ENCODE peak calls at places on chromosomes 11 and 22, in ten cellular contexts. L is HFF-Myc, K is spleen, V is heart right ventricle, U is Peyer's patch, X is fibroblast of lung, Z is thoracic aorta, W is lower leg skin, N is fibroblast of mammary gland, O is A549. H is an unnamed sample.

GRCh38 chr11:558503-558902 is 2.0 kb downstream of the LMNTD2 start:
- DNase-seq in O (no peak), V (no peak), U (no peak), N (no peak), K (peak), L (no peak), X (no peak), W (no peak), Z (no peak), H (no peak)

GRCh38 chr11:15123849-15124248 is 9.1 kb downstream of the INSC start:
- DNase-seq in W (no peak), K (no peak), U (no peak), X (peak), Z (no peak), L (no peak), O (no peak), V (no peak), N (peak), H (peak)

GRCh38 chr11:113896156-113896879 is 8.3 kb upstream of the HTR3B start:
- DNase-seq in L (no peak), O (peak), Z (no peak), U (peak), X (peak), V (no peak), K (no peak), W (no peak), N (peak), H (no peak)

GRCh38 chr22:36985490-36985889 is 33.8 kb downstream of the TST start:
- DNase-seq in K (no peak), Z (no peak), X (no peak), W (no peak), O (no peak), N (no peak), V (no peak), U (no peak), L (no peak), H (no peak)

GRCh38 chr11:57567512-57568329 is at the start of gene UBE2L6:
- DNase-seq in Z (peak), X (peak), O (peak), V (peak), U (peak), W (peak), N (peak), L (no peak), K (peak), H (no peak)

GRCh38 chr11:65502852-65503603 is 4.2 kb downstream of the MALAT1 start:
- DNase-seq in V (no peak), U (no peak), L (peak), W (no peak), O (peak), K (no peak), N (peak), Z (no peak), X (peak), H (no peak)

GRCh38 chr11:92306966-92307504 is 82.4 kb downstream of the FAT3 start:
- DNase-seq in N (no peak), K (no peak), W (no peak), V (no peak), X (no peak), L (no peak), Z (no peak), U (no peak), O (no peak), H (no peak)

GRCh38 chr11:36564376-36565032 is 3.3 kb upstream of the RAG1 start:
- DNase-seq in L (peak), V (no peak), N (peak), O (peak), U (peak), W (peak), Z (no peak), X (peak), K (no peak), H (peak)

GRCh38 chr11:61138940-61139339 is 22.3 kb downstream of the VPS37C start:
- DNase-seq in O (no peak), X (peak), W (no peak), N (peak), K (no peak), V (no peak), Z (no peak), U (no peak), L (no peak), H (peak)

GRCh38 chr11:44978961-44979331 is 28.3 kb upstream of the TP53I11 start:
- DNase-seq in Z (no peak), U (no peak), K (peak), V (no peak), N (no peak), L (no peak), O (peak), X (no peak), W (no peak), H (no peak)

GRCh38 chr22:20549232-20549841 is 41.9 kb downstream of the MED15 start:
- DNase-seq in U (peak), O (no peak), K (peak), X (no peak), W (no peak), N (peak), V (no peak), L (no peak), Z (no peak), H (no peak)

GRCh38 chr11:90846628-90847027 is 623.8 kb upstream of the CHORDC1 start:
- DNase-seq in N (no peak), K (no peak), L (no peak), U (no peak), W (no peak), O (no peak), Z (no peak), V (no peak), X (no peak), H (no peak)

GRCh38 chr11:5423131-5423530 is 1.2 kb downstream of the OR51Q1 start:
- DNase-seq in O (no peak), U (no peak), K (no peak), L (no peak), X (no peak), W (no peak), Z (no peak), V (no peak), N (no peak), H (no peak)

GRCh38 chr11:44915621-44916020 is 35.1 kb downstream of the TP53I11 start:
- DNase-seq in V (no peak), N (no peak), K (peak), Z (no peak), L (no peak), W (no peak), O (no peak), X (no peak), U (peak), H (no peak)

GRCh38 chr11:132772712-132773545 is 759.4 kb downstream of the OPCML start:
- DNase-seq in U (no peak), O (no peak), L (no peak), K (no peak), X (no peak), Z (no peak), W (no peak), N (no peak), V (no peak), H (no peak)

GRCh38 chr11:66957971-66958231 is 282 bp downstream of the PC start:
- DNase-seq in U (no peak), Z (no peak), W (no peak), V (no peak), K (no peak), O (no peak), L (no peak), N (no peak), X (no peak), H (no peak)

GRCh38 chr11:116870054-116870453 is 32.6 kb upstream of the APOA1 start:
- DNase-seq in L (no peak), V (no peak), N (no peak), O (no peak), X (no peak), K (no peak), Z (no peak), U (no peak), W (no peak), H (no peak)

GRCh38 chr11:113331988-113332387 is 17.6 kb downstream of the TTC12 start:
- DNase-seq in V (no peak), Z (no peak), U (no peak), N (peak), K (no peak), W (no peak), X (no peak), O (no peak), L (no peak), H (no peak)

GRCh38 chr11:8878771-8879170 is 32.2 kb upstream of the AKIP1 start:
- DNase-seq in L (no peak), O (no peak), V (no peak), K (no peak), N (no peak), U (no peak), X (no peak), Z (no peak), W (no peak), H (no peak)
- H3K4me3 ChIP-seq in L (no peak), O (no peak), V (no peak), K (no peak), N (no peak), U (no peak), X (no peak), Z (no peak), W (no peak), H (no peak)

GRCh38 chr11:22273781-22274180 is 64.4 kb upstream of the SLC17A6 start:
- DNase-seq in V (no peak), O (no peak), Z (no peak), L (no peak), X (no peak), K (no peak), W (no peak), N (no peak), U (no peak), H (no peak)
- TF ChIP-seq CTCF in V (no peak), O (no peak), Z (no peak), L (no peak), X (no peak), K (no peak), W (no peak), N (no peak), U (no peak), H (no peak)

GRCh38 chr22:45880732-45881523 is 96.0 kb downstream of the WNT7B start:
- DNase-seq in U (no peak), N (no peak), W (no peak), K (peak), X (no peak), O (no peak), L (no peak), Z (no peak), V (no peak), H (no peak)
- H3K4me3 ChIP-seq in U (no peak), N (no peak), W (no peak), K (no peak), X (no peak), O (no peak), L (no peak), Z (no peak), V (no peak), H (no peak)

GRCh38 chr11:12121504-12121903 is 11.1 kb downstream of the MICAL2 start:
- DNase-seq in N (no peak), K (no peak), X (no peak), L (no peak), Z (no peak), U (no peak), O (no peak), V (no peak), W (no peak), H (no peak)

GRCh38 chr11:12123799-12124198 is 13.4 kb downstream of the MICAL2 start:
- DNase-seq in X (peak), V (no peak), O (no peak), L (no peak), K (no peak), U (no peak), W (no peak), N (peak), Z (no peak), H (no peak)

GRCh38 chr11:12121011-12121410 is 10.6 kb downstream of the MICAL2 start:
- DNase-seq in K (no peak), N (no peak), O (no peak), U (no peak), L (no peak), V (no peak), X (no peak), Z (no peak), W (no peak), H (no peak)

GRCh38 chr11:12123177-12123576 is 12.8 kb downstream of the MICAL2 start:
- DNase-seq in L (no peak), K (no peak), N (peak), Z (no peak), V (no peak), X (peak), W (no peak), O (no peak), U (no peak), H (no peak)

GRCh38 chr11:12122083-12122482 is 11.7 kb downstream of the MICAL2 start:
- DNase-seq in O (peak), W (no peak), K (no peak), N (no peak), V (no peak), X (no peak), L (no peak), Z (no peak), U (no peak), H (no peak)
- TF ChIP-seq CTCF in O (peak), W (no peak), K (no peak), N (peak), V (peak), X (peak), L (peak), Z (peak), U (no peak), H (no peak)

GRCh38 chr22:27223317-27224177 is 566.2 kb downstream of the MIAT start:
- DNase-seq in N (peak), V (no peak), L (peak), K (peak), U (no peak), Z (no peak), X (peak), O (peak), W (no peak), H (peak)
- H3K4me3 ChIP-seq in N (no peak), V (no peak), L (no peak), K (no peak), U (no peak), Z (no peak), X (no peak), O (no peak), W (no peak), H (no peak)

DNA sequence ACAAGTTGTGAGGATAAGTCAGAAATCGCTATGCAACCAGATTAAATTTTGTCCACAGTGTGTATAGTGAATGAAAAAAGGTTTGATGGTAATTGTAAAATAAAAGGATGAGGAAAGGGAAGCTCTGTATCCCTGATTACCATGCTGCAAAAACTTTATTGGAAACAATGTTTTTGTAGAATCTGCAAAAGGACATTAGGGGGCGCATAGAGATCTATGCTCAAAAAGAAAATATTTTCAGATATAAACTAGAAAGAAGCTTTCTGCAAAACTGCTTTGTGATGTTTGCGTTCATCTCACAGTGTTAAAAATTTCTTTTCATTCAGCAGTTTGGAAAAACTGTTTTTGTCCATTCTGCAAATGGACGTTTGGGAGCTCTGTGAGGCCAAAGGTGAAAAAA is 390.5 kb downstream of the OR4C45 start:
- DNase-seq in W (no peak), V (no peak), Z (no peak), K (no peak), X (no peak), U (no peak), L (no peak), N (no peak), O (no peak), H (no peak)
- TF ChIP-seq CTCF in W (no peak), V (no peak), Z (no peak), K (no peak), X (no peak), U (no peak), L (no peak), N (no peak), O (no peak), H (no peak)

DNA sequence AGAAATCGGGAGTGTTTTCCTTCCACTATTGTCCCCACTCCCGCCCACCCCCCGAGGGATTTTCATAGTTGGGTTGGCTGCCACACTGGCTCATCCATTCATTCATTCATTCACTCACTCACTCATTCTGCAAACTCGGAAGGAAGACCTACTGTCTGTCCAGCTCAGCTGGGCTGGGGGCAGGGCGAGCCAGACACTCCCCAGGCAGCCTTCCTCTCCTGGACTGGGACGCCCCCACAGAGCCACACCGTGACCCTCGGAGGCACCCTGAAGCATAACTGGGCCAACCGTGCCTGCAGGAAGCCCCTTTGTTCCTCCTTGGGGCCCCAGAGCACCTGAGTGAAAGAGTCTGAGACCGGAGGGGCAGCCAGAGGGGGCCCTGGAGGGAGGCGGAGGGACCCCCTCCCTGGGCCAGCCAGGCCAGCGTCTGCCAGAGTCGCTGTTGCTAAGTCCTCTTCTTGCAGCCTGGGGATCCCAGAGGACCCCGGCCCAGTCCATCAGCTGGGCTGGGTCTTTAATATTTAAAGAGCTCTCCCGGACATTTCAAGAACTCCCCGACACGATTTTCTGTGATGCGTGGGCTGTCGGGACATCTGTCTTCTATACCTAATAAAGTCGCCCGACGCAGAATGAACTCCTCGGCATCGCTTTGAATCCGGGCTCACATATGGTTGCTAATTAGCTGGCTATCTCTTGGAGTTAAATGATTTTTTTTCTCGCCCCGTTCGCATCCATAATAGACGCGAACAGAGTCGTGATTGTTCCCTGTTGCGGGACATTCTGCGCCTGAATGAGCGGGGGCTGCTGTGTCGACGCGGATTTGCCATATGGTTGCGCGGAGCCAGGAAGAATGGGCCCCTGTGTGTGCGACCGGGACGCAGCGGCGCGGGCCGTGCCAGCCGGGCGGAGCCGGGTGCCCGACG is 16.7 kb downstream of the CDKN1C start:
- DNase-seq in Z (no peak), O (no peak), K (no peak), L (no peak), N (no peak), U (no peak), W (no peak), V (no peak), X (no peak), H (no peak)
- H3K4me3 ChIP-seq in Z (peak), O (no peak), K (peak), L (no peak), N (no peak), U (no peak), W (no peak), V (no peak), X (no peak), H (no peak)

GRCh38 chr11:111285205-111286079 is 12.9 kb upstream of the POU2AF3 start:
- DNase-seq in X (no peak), L (no peak), O (no peak), W (no peak), U (no peak), Z (no peak), N (peak), V (no peak), K (no peak), H (no peak)

GRCh38 chr11:111283945-111284481 is 14.3 kb upstream of the POU2AF3 start:
- DNase-seq in N (peak), X (no peak), O (no peak), V (peak), Z (no peak), U (no peak), W (no peak), K (peak), L (peak), H (no peak)

DNA sequence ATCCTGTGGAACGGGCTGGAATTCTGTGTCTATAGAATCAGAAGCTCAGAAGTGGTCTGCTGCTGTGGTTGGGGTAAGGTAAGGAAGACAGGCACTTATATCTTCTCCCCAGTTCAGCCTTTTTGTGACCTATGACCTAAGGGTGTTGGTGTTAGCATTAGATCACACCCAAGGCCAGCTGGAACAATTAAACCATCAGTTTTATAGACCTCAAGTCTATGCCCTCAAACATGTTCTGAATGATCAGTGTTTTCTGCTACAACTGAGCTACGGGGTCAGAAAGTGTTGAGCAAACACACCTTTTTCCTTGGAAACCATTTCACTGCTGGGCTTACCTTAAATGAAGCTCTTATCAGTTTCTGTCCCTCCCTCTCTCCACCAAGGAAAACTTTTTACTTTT is 15.7 kb upstream of the POU2AF3 start:
- DNase-seq in K (no peak), L (no peak), Z (no peak), X (no peak), V (no peak), N (no peak), W (no peak), O (no peak), U (no peak), H (no peak)
- TF ChIP-seq CTCF in K (no peak), L (no peak), Z (no peak), X (no peak), V (no peak), N (no peak), W (no peak), O (no peak), U (no peak), H (no peak)

GRCh38 chr22:39524089-39524752 is 3.9 kb downstream of the ATF4 start:
- DNase-seq in K (no peak), O (no peak), L (no peak), U (no peak), X (no peak), V (no peak), N (no peak), Z (no peak), W (no peak), H (no peak)
- H3K4me3 ChIP-seq in K (peak), O (no peak), L (no peak), U (no peak), X (peak), V (no peak), N (no peak), Z (peak), W (no peak), H (no peak)

DNA sequence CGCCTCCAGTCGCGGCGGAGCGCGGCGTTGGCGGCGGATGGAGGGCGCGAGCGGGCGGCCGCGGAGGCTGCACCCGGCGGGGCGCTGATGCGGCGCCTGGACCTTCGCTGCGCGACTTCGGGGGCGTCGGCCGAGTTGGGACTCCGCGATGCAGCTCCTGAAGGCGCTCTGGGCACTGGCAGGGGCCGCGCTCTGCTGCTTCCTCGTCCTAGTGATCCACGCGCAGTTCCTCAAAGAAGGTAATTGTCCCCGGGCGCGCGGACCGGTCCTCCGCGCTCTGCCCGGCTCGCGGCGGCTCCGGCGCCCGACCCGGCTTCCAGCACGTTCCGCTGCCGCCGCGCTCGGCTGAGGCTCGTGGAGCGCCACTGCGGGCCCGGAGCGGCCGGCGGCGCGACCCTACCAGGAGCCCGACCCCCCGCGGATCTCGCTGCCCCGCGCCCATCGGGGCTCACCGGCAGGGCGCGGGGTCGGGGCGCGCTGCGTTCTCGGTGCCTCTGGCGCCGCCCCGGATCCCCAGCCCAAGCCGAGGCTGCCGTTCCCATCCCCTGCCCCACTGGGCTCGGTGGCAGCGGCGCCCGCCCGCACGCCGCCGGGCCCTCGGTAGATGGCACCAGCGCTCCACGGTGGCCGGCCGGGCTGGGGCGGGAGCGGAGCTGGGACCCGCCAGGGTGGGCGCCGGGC is 1251.2 kb downstream of the BRD1 start:
- DNase-seq in O (no peak), N (no peak), U (no peak), K (no peak), V (no peak), Z (no peak), W (no peak), X (no peak), L (no peak), H (no peak)
- TF ChIP-seq CTCF in O (peak), N (no peak), U (no peak), K (no peak), V (peak), Z (peak), W (no peak), X (no peak), L (peak), H (peak)